ENCODE peak calls at places on chromosomes 11 and 22, in four cellular contexts. A is stimulated activated CD8-positive, alpha-beta memory T cell treated with anti-CD3 and anti-CD28 coated beads, Interleukin-15, amount 100 ng/mL, for 24 hours; K is left colon; L is stimulated activated CD4-positive, alpha-beta T cell treated with anti-CD3 and anti-CD28 coated beads, Interleukin-1b, Interleukin-23, amount 100 ng/mL, for 4 hours. P is an unnamed sample.

GRCh38 chr11:100830978-100831732 is 144.1 kb downstream of the ARHGAP42 start:
- DNase-seq in A (no peak), K (no peak), L (no peak), P (peak; percentile 24)

GRCh38 chr22:23178512-23179254 is 1.6 kb upstream of the BCR start:
- DNase-seq in A (peak; percentile 50), K (peak; percentile 47), L (peak; percentile 61), P (peak; percentile 70)

GRCh38 chr11:128927683-128928336 is 14.9 kb downstream of the TP53AIP1 start:
- DNase-seq in A (no peak), K (no peak), L (no peak), P (no peak)

GRCh38 chr11:78812513-78813293 is 238.0 kb upstream of the NARS2 start:
- DNase-seq in A (no peak), K (peak; percentile 43), L (no peak), P (no peak)

GRCh38 chr22:32745251-32745995 is 56.1 kb upstream of the TIMP3 start:
- DNase-seq in A (no peak), K (no peak), L (no peak), P (no peak)

GRCh38 chr11:110362916-110363574 is 66.6 kb upstream of the RDX start:
- DNase-seq in A (no peak), K (no peak), L (no peak), P (peak; percentile 95)

GRCh38 chr22:38111941-38112355 is 1.5 kb upstream of the BAIAP2L2 start:
- DNase-seq in A (no peak), K (peak; percentile 70), L (no peak), P (no peak)

GRCh38 chr22:34886812-34887211 is 179.1 kb upstream of the ISX start:
- DNase-seq in A (no peak), K (no peak), L (no peak), P (no peak)

GRCh38 chr11:35135222-35135621 is 3.7 kb upstream of the CD44 start:
- DNase-seq in A (no peak), K (no peak), L (no peak), P (no peak)

GRCh38 chr11:127639916-127640315 is 639.3 kb upstream of the KIRREL3 start:
- DNase-seq in A (no peak), K (no peak), L (no peak), P (peak; percentile 86)

GRCh38 chr11:84419576-84419975 is 1133.4 kb upstream of the CCDC90B start:
- DNase-seq in A (no peak), K (no peak), L (no peak), P (no peak)

GRCh38 chr11:77776455-77776854 is 44.1 kb downstream of the RSF1 start:
- DNase-seq in A (no peak), K (no peak), L (no peak), P (peak; percentile 49)

GRCh38 chr11:34960277-34960676 is 43.9 kb downstream of the PDHX start:
- DNase-seq in A (no peak), K (no peak), L (no peak), P (no peak)

GRCh38 chr11:118658372-118659313 is 20.8 kb downstream of the TREH start:
- DNase-seq in A (no peak), K (no peak), L (no peak), P (peak; percentile 21)

GRCh38 chr11:133747409-133747808 is 97.9 kb downstream of the SPATA19 start:
- DNase-seq in A (no peak), K (no peak), L (no peak), P (no peak)

GRCh38 chr11:123202155-123202714 is 7.2 kb upstream of the CLMP start:
- DNase-seq in A (no peak), K (no peak), L (no peak), P (no peak)

GRCh38 chr11:44817207-44817944 is 90.6 kb downstream of the TSPAN18 start:
- DNase-seq in A (no peak), K (no peak), L (no peak), P (no peak)

GRCh38 chr22:19115628-19116027 is 6.6 kb downstream of the DGCR2 start:
- DNase-seq in A (no peak), K (no peak), L (no peak), P (no peak)

GRCh38 chr11:26017322-26017860 is 314.5 kb upstream of the ANO3 start:
- DNase-seq in A (no peak), K (no peak), L (no peak), P (no peak)

GRCh38 chr11:124865902-124866851 is 945 bp downstream of the ROBO3 start:
- DNase-seq in A (peak; percentile 27), K (no peak), L (peak; percentile 52), P (peak; percentile 45)

GRCh38 chr22:25745341-25746011 is 3.5 kb downstream of the MYO18B start:
- DNase-seq in A (no peak), K (no peak), L (no peak), P (no peak)

GRCh38 chr11:32006799-32007388 is 84.0 kb upstream of the RCN1 start:
- DNase-seq in A (no peak), K (no peak), L (no peak), P (peak; percentile 45)

GRCh38 chr11:62981743-62982142 is 3.0 kb downstream of the SLC22A6 start:
- DNase-seq in A (no peak), K (no peak), L (no peak), P (no peak)

GRCh38 chr11:127199306-127199801 is 198.8 kb upstream of the KIRREL3 start:
- DNase-seq in A (no peak), K (no peak), L (no peak), P (no peak)

GRCh38 chr22:36658900-36659299 is 44.7 kb downstream of the CACNG2 start:
- DNase-seq in A (no peak), K (no peak), L (no peak), P (no peak)

GRCh38 chr11:12239396-12240298 is 129.3 kb downstream of the MICAL2 start:
- DNase-seq in A (no peak), K (no peak), L (no peak), P (peak; percentile 89)

GRCh38 chr11:15845261-15845660 is 511.1 kb downstream of the SOX6 start:
- DNase-seq in A (no peak), K (no peak), L (no peak), P (no peak)

GRCh38 chr11:123707606-123708205 is 33.8 kb downstream of the ZNF202 start:
- DNase-seq in A (no peak), K (no peak), L (peak; percentile 27), P (peak; percentile 75)

GRCh38 chr22:17810570-17811116 is 36.4 kb upstream of the BID start:
- DNase-seq in A (no peak), K (no peak), L (no peak), P (no peak)

GRCh38 chr11:19437760-19438159 is 197.0 kb upstream of the E2F8 start:
- DNase-seq in A (no peak), K (no peak), L (no peak), P (peak; percentile 85)

P was measured in endothelial cell of umbilical vein.